ENCODE peak calls at places on chromosomes 12 and 14, in five cellular contexts. One of them, this sample, is unnamed.

GRCh38 chr14:91953170-91953985 is 5.9 kb upstream of the FBLN5 start:
- DNase-seq in hepatocyte: no peak
- DNase-seq in mesenchymal stem cell: no peak
- DNase-seq in cardiac muscle cell: no peak
- DNase-seq in effector memory CD4-positive, alpha-beta T cell: no peak
- DNase-seq in this sample: no peak

GRCh38 chr12:89575405-89575804 is 49.6 kb upstream of the POC1B start:
- DNase-seq in hepatocyte: no peak
- DNase-seq in mesenchymal stem cell: peak; percentile 20
- DNase-seq in cardiac muscle cell: no peak
- DNase-seq in effector memory CD4-positive, alpha-beta T cell: no peak
- DNase-seq in this sample: no peak

GRCh38 chr14:20440882-20441281 is 4.9 kb upstream of the KLHL33 start:
- DNase-seq in hepatocyte: no peak
- DNase-seq in mesenchymal stem cell: no peak
- DNase-seq in cardiac muscle cell: no peak
- DNase-seq in effector memory CD4-positive, alpha-beta T cell: no peak
- DNase-seq in this sample: peak; percentile 74

GRCh38 chr14:101055776-101056374 is 152.4 kb upstream of the RTL1 start:
- DNase-seq in hepatocyte: no peak
- DNase-seq in mesenchymal stem cell: no peak
- DNase-seq in cardiac muscle cell: no peak
- DNase-seq in effector memory CD4-positive, alpha-beta T cell: no peak
- DNase-seq in this sample: no peak

GRCh38 chr12:99772274-99772673 is 124.7 kb downstream of the GARIN6 start:
- DNase-seq in hepatocyte: no peak
- DNase-seq in mesenchymal stem cell: no peak
- DNase-seq in cardiac muscle cell: peak; percentile 29
- DNase-seq in effector memory CD4-positive, alpha-beta T cell: no peak
- DNase-seq in this sample: no peak

GRCh38 chr14:59067135-59067894 is 121.2 kb upstream of the DAAM1 start:
- DNase-seq in hepatocyte: peak; percentile 40
- DNase-seq in mesenchymal stem cell: peak; percentile 26
- DNase-seq in cardiac muscle cell: peak; percentile 15
- DNase-seq in effector memory CD4-positive, alpha-beta T cell: no peak
- DNase-seq in this sample: no peak

GRCh38 chr14:74911704-74912103 is 11.4 kb downstream of the RPS6KL1 start:
- DNase-seq in hepatocyte: no peak
- DNase-seq in mesenchymal stem cell: no peak
- DNase-seq in cardiac muscle cell: no peak
- DNase-seq in effector memory CD4-positive, alpha-beta T cell: no peak
- DNase-seq in this sample: no peak

GRCh38 chr12:75814856-75815754 is 216.5 kb downstream of the PHLDA1 start:
- DNase-seq in hepatocyte: peak; percentile 86
- DNase-seq in mesenchymal stem cell: peak; percentile 97
- DNase-seq in cardiac muscle cell: peak; percentile 97
- DNase-seq in effector memory CD4-positive, alpha-beta T cell: no peak
- DNase-seq in this sample: peak; percentile 42

GRCh38 chr14:92135269-92135668 is 13.5 kb downstream of the CPSF2 start:
- DNase-seq in hepatocyte: peak; percentile 43
- DNase-seq in mesenchymal stem cell: peak; percentile 58
- DNase-seq in cardiac muscle cell: peak; percentile 65
- DNase-seq in effector memory CD4-positive, alpha-beta T cell: no peak
- DNase-seq in this sample: no peak

GRCh38 chr12:14567311-14568195 is at the start of gene PLBD1:
- DNase-seq in hepatocyte: peak; percentile 67
- DNase-seq in mesenchymal stem cell: peak; percentile 55
- DNase-seq in cardiac muscle cell: peak; percentile 77
- DNase-seq in effector memory CD4-positive, alpha-beta T cell: no peak
- DNase-seq in this sample: no peak

GRCh38 chr12:122100568-122100967 is 22.0 kb downstream of the MLXIP start:
- DNase-seq in hepatocyte: no peak
- DNase-seq in mesenchymal stem cell: no peak
- DNase-seq in cardiac muscle cell: no peak
- DNase-seq in effector memory CD4-positive, alpha-beta T cell: no peak
- DNase-seq in this sample: no peak

GRCh38 chr12:12909995-12910391 is 18.6 kb downstream of the GPRC5A start:
- DNase-seq in hepatocyte: peak; percentile 55
- DNase-seq in mesenchymal stem cell: peak; percentile 81
- DNase-seq in cardiac muscle cell: peak; percentile 95
- DNase-seq in effector memory CD4-positive, alpha-beta T cell: no peak
- DNase-seq in this sample: no peak

GRCh38 chr12:132524405-132524804 is 34.5 kb downstream of the FBRSL1 start:
- DNase-seq in hepatocyte: peak; percentile 68
- DNase-seq in mesenchymal stem cell: no peak
- DNase-seq in cardiac muscle cell: no peak
- DNase-seq in effector memory CD4-positive, alpha-beta T cell: no peak
- DNase-seq in this sample: no peak

GRCh38 chr12:29226621-29227020 is 77.5 kb downstream of the FAR2 start:
- DNase-seq in hepatocyte: no peak
- DNase-seq in mesenchymal stem cell: peak; percentile 28
- DNase-seq in cardiac muscle cell: no peak
- DNase-seq in effector memory CD4-positive, alpha-beta T cell: no peak
- DNase-seq in this sample: no peak

GRCh38 chr12:132907216-132907615 is 19.8 kb upstream of the CHFR start:
- DNase-seq in hepatocyte: no peak
- DNase-seq in mesenchymal stem cell: no peak
- DNase-seq in cardiac muscle cell: no peak
- DNase-seq in effector memory CD4-positive, alpha-beta T cell: no peak
- DNase-seq in this sample: no peak

GRCh38 chr12:79223210-79223609 is 358.6 kb downstream of the SYT1 start:
- DNase-seq in hepatocyte: no peak
- DNase-seq in mesenchymal stem cell: no peak
- DNase-seq in cardiac muscle cell: no peak
- DNase-seq in effector memory CD4-positive, alpha-beta T cell: no peak
- DNase-seq in this sample: no peak

GRCh38 chr12:109818900-109819500 is 14.2 kb downstream of the TRPV4 start:
- DNase-seq in hepatocyte: no peak
- DNase-seq in mesenchymal stem cell: peak; percentile 9
- DNase-seq in cardiac muscle cell: peak; percentile 41
- DNase-seq in effector memory CD4-positive, alpha-beta T cell: no peak
- DNase-seq in this sample: no peak

GRCh38 chr12:108612788-108613282 is 15.0 kb upstream of the TMEM119 start:
- DNase-seq in hepatocyte: no peak
- DNase-seq in mesenchymal stem cell: no peak
- DNase-seq in cardiac muscle cell: no peak
- DNase-seq in effector memory CD4-positive, alpha-beta T cell: no peak
- DNase-seq in this sample: no peak

GRCh38 chr12:1820191-1820599 is at the start of gene LRTM2:
- DNase-seq in hepatocyte: no peak
- DNase-seq in mesenchymal stem cell: peak; percentile 38
- DNase-seq in cardiac muscle cell: no peak
- DNase-seq in effector memory CD4-positive, alpha-beta T cell: no peak
- DNase-seq in this sample: no peak

GRCh38 chr14:22594156-22594716 is 3.9 kb upstream of the ABHD4 start:
- DNase-seq in hepatocyte: no peak
- DNase-seq in mesenchymal stem cell: peak; percentile 81
- DNase-seq in cardiac muscle cell: peak; percentile 61
- DNase-seq in effector memory CD4-positive, alpha-beta T cell: no peak
- DNase-seq in this sample: no peak

GRCh38 chr12:102833687-102834435 is 83.2 kb downstream of the PAH start:
- DNase-seq in hepatocyte: peak; percentile 52
- DNase-seq in mesenchymal stem cell: no peak
- DNase-seq in cardiac muscle cell: no peak
- DNase-seq in effector memory CD4-positive, alpha-beta T cell: no peak
- DNase-seq in this sample: no peak

GRCh38 chr12:55612646-55613045 is 24.0 kb upstream of the OR10P1 start:
- DNase-seq in hepatocyte: no peak
- DNase-seq in mesenchymal stem cell: no peak
- DNase-seq in cardiac muscle cell: no peak
- DNase-seq in effector memory CD4-positive, alpha-beta T cell: no peak
- DNase-seq in this sample: no peak

DNA sequence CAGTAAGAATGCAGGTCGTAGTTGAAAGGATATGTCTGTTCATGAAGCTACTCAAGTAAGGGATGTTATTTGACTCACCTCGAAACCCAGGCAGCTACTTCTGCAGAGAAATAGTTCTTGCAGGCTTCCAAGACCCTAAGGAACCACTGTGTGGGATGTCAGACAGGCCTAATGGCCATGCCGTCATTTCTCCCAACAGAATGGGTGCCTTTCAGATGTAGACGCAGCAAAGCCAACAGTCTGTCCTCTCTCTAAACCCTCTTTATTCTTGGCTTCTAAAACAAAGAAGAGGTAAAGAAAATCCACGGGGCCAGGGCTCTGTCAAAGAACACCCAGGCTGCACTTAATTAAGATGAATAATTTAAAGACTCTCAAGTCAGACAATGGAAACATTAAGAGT is 19.0 kb upstream of the ACTN1 start:
- DNase-seq in hepatocyte: no peak
- DNase-seq in mesenchymal stem cell: no peak
- DNase-seq in cardiac muscle cell: no peak
- DNase-seq in effector memory CD4-positive, alpha-beta T cell: no peak
- DNase-seq in this sample: no peak
- H3K27ac ChIP-seq in hepatocyte: no peak overlapping the region
- H3K27ac ChIP-seq in mesenchymal stem cell: no peak overlapping the region
- H3K27ac ChIP-seq in cardiac muscle cell: no peak overlapping the region
- H3K27ac ChIP-seq in effector memory CD4-positive, alpha-beta T cell: no peak overlapping the region
- H3K27ac ChIP-seq in this sample: no peak overlapping the region

GRCh38 chr12:67991158-67991557 is 1.9 kb downstream of the IFNG-AS1 start:
- DNase-seq in hepatocyte: no peak
- DNase-seq in mesenchymal stem cell: no peak
- DNase-seq in cardiac muscle cell: no peak
- DNase-seq in effector memory CD4-positive, alpha-beta T cell: peak; percentile 5
- DNase-seq in this sample: no peak
- H3K4me3 ChIP-seq in hepatocyte: no peak overlapping the region
- H3K4me3 ChIP-seq in mesenchymal stem cell: no peak overlapping the region
- H3K4me3 ChIP-seq in cardiac muscle cell: no peak overlapping the region
- H3K4me3 ChIP-seq in effector memory CD4-positive, alpha-beta T cell: no peak overlapping the region
- H3K4me3 ChIP-seq in this sample: peak overlapping the region; percentile 8

GRCh38 chr12:24255920-24256635 is 306.6 kb upstream of the SOX5 start:
- DNase-seq in hepatocyte: no peak
- DNase-seq in mesenchymal stem cell: no peak
- DNase-seq in cardiac muscle cell: no peak
- DNase-seq in effector memory CD4-positive, alpha-beta T cell: no peak
- DNase-seq in this sample: no peak
- H3K9me3 ChIP-seq in hepatocyte: no peaks in the 10 kb centered on the region
- H3K9me3 ChIP-seq in mesenchymal stem cell: no peaks in the 10 kb centered on the region
- H3K9me3 ChIP-seq in cardiac muscle cell: no peaks in the 10 kb centered on the region
- H3K9me3 ChIP-seq in effector memory CD4-positive, alpha-beta T cell: no peaks in the 10 kb centered on the region
- H3K9me3 ChIP-seq in this sample: no peaks in the 10 kb centered on the region

GRCh38 chr12:8681129-8681902 is 16.5 kb upstream of the RIMKLB start:
- DNase-seq in hepatocyte: peak; percentile 82
- DNase-seq in mesenchymal stem cell: no peak
- DNase-seq in cardiac muscle cell: peak; percentile 89
- DNase-seq in effector memory CD4-positive, alpha-beta T cell: no peak
- DNase-seq in this sample: no peak
- H3K27ac ChIP-seq in hepatocyte: peak overlapping the region; percentile 82
- H3K27ac ChIP-seq in mesenchymal stem cell: no peak overlapping the region
- H3K27ac ChIP-seq in cardiac muscle cell: no peak overlapping the region
- H3K27ac ChIP-seq in effector memory CD4-positive, alpha-beta T cell: no peak overlapping the region
- H3K27ac ChIP-seq in this sample: no peak overlapping the region